ENCODE peak calls at places on chromosomes 4 and X, in nine cellular contexts. One of them, this sample, is unnamed.

GRCh38 chrX:8960809-8961413 is 73.0 kb downstream of the FAM9B start:
- DNase-seq in stimulated activated naive CD8-positive, alpha-beta T cell treated with anti-CD3 and anti-CD28 coated beads, Interleukin-15, Interleukin-2, amounts not matched to agents 100 U/mL and 50 U/mL, for 24 hours: no peak
- DNase-seq in GM23248: peak; percentile 10
- DNase-seq in RPMI7951: peak; percentile 91
- DNase-seq in fibroblast of mammary gland: peak; percentile 23
- DNase-seq in heart right ventricle: no peak
- DNase-seq in transverse colon: no peak
- DNase-seq in activated CD8-positive, alpha-beta memory T cell treated with anti-CD3 and anti-CD28 coated beads, Interleukin-2, amount 10 ng/mL, durations not matched to agents 7 days and 5 days: no peak
- DNase-seq in cardiac muscle cell: no peak
- DNase-seq in this sample: no peak

GRCh38 chr4:173367946-173368345 is 2.8 kb upstream of the SAP30 start:
- DNase-seq in stimulated activated naive CD8-positive, alpha-beta T cell treated with anti-CD3 and anti-CD28 coated beads, Interleukin-15, Interleukin-2, amounts not matched to agents 100 U/mL and 50 U/mL, for 24 hours: no peak
- DNase-seq in GM23248: peak; percentile 55
- DNase-seq in RPMI7951: peak; percentile 62
- DNase-seq in fibroblast of mammary gland: peak; percentile 38
- DNase-seq in heart right ventricle: no peak
- DNase-seq in transverse colon: no peak
- DNase-seq in activated CD8-positive, alpha-beta memory T cell treated with anti-CD3 and anti-CD28 coated beads, Interleukin-2, amount 10 ng/mL, durations not matched to agents 7 days and 5 days: no peak
- DNase-seq in cardiac muscle cell: no peak
- DNase-seq in this sample: peak; percentile 20

GRCh38 chr4:172141025-172141424 is 327.8 kb downstream of the GALNTL6 start:
- DNase-seq in stimulated activated naive CD8-positive, alpha-beta T cell treated with anti-CD3 and anti-CD28 coated beads, Interleukin-15, Interleukin-2, amounts not matched to agents 100 U/mL and 50 U/mL, for 24 hours: no peak
- DNase-seq in GM23248: no peak
- DNase-seq in RPMI7951: no peak
- DNase-seq in fibroblast of mammary gland: no peak
- DNase-seq in heart right ventricle: no peak
- DNase-seq in transverse colon: no peak
- DNase-seq in activated CD8-positive, alpha-beta memory T cell treated with anti-CD3 and anti-CD28 coated beads, Interleukin-2, amount 10 ng/mL, durations not matched to agents 7 days and 5 days: no peak
- DNase-seq in cardiac muscle cell: no peak
- DNase-seq in this sample: no peak

GRCh38 chr4:8393593-8394038 is 46.9 kb downstream of the ACOX3 start:
- DNase-seq in stimulated activated naive CD8-positive, alpha-beta T cell treated with anti-CD3 and anti-CD28 coated beads, Interleukin-15, Interleukin-2, amounts not matched to agents 100 U/mL and 50 U/mL, for 24 hours: no peak
- DNase-seq in GM23248: peak; percentile 98
- DNase-seq in RPMI7951: peak; percentile 97
- DNase-seq in fibroblast of mammary gland: peak; percentile 99
- DNase-seq in heart right ventricle: peak; percentile 74
- DNase-seq in transverse colon: peak; percentile 53
- DNase-seq in activated CD8-positive, alpha-beta memory T cell treated with anti-CD3 and anti-CD28 coated beads, Interleukin-2, amount 10 ng/mL, durations not matched to agents 7 days and 5 days: no peak
- DNase-seq in cardiac muscle cell: no peak
- DNase-seq in this sample: peak; percentile 99

GRCh38 chrX:109902665-109903064 is 100.2 kb upstream of the TMEM164 start:
- DNase-seq in stimulated activated naive CD8-positive, alpha-beta T cell treated with anti-CD3 and anti-CD28 coated beads, Interleukin-15, Interleukin-2, amounts not matched to agents 100 U/mL and 50 U/mL, for 24 hours: no peak
- DNase-seq in GM23248: peak; percentile 56
- DNase-seq in RPMI7951: peak; percentile 19
- DNase-seq in fibroblast of mammary gland: peak; percentile 71
- DNase-seq in heart right ventricle: no peak
- DNase-seq in transverse colon: no peak
- DNase-seq in activated CD8-positive, alpha-beta memory T cell treated with anti-CD3 and anti-CD28 coated beads, Interleukin-2, amount 10 ng/mL, durations not matched to agents 7 days and 5 days: no peak
- DNase-seq in cardiac muscle cell: no peak
- DNase-seq in this sample: peak; percentile 65

GRCh38 chr4:101795704-101796103 is 5.2 kb downstream of the BANK1 start:
- DNase-seq in stimulated activated naive CD8-positive, alpha-beta T cell treated with anti-CD3 and anti-CD28 coated beads, Interleukin-15, Interleukin-2, amounts not matched to agents 100 U/mL and 50 U/mL, for 24 hours: no peak
- DNase-seq in GM23248: no peak
- DNase-seq in RPMI7951: no peak
- DNase-seq in fibroblast of mammary gland: no peak
- DNase-seq in heart right ventricle: no peak
- DNase-seq in transverse colon: no peak
- DNase-seq in activated CD8-positive, alpha-beta memory T cell treated with anti-CD3 and anti-CD28 coated beads, Interleukin-2, amount 10 ng/mL, durations not matched to agents 7 days and 5 days: no peak
- DNase-seq in cardiac muscle cell: no peak
- DNase-seq in this sample: no peak

GRCh38 chrX:65300104-65300809 is 234.3 kb downstream of the LAS1L start:
- DNase-seq in stimulated activated naive CD8-positive, alpha-beta T cell treated with anti-CD3 and anti-CD28 coated beads, Interleukin-15, Interleukin-2, amounts not matched to agents 100 U/mL and 50 U/mL, for 24 hours: no peak
- DNase-seq in GM23248: no peak
- DNase-seq in RPMI7951: no peak
- DNase-seq in fibroblast of mammary gland: no peak
- DNase-seq in heart right ventricle: no peak
- DNase-seq in transverse colon: no peak
- DNase-seq in activated CD8-positive, alpha-beta memory T cell treated with anti-CD3 and anti-CD28 coated beads, Interleukin-2, amount 10 ng/mL, durations not matched to agents 7 days and 5 days: no peak
- DNase-seq in cardiac muscle cell: no peak
- DNase-seq in this sample: no peak

GRCh38 chr4:76690091-76690905 is 207.6 kb downstream of the SOWAHB start:
- DNase-seq in stimulated activated naive CD8-positive, alpha-beta T cell treated with anti-CD3 and anti-CD28 coated beads, Interleukin-15, Interleukin-2, amounts not matched to agents 100 U/mL and 50 U/mL, for 24 hours: no peak
- DNase-seq in GM23248: peak; percentile 62
- DNase-seq in RPMI7951: peak; percentile 53
- DNase-seq in fibroblast of mammary gland: no peak
- DNase-seq in heart right ventricle: no peak
- DNase-seq in transverse colon: peak; percentile 39
- DNase-seq in activated CD8-positive, alpha-beta memory T cell treated with anti-CD3 and anti-CD28 coated beads, Interleukin-2, amount 10 ng/mL, durations not matched to agents 7 days and 5 days: no peak
- DNase-seq in cardiac muscle cell: no peak
- DNase-seq in this sample: no peak

GRCh38 chrX:111743316-111743715 is 62.3 kb downstream of the ALG13 start:
- DNase-seq in stimulated activated naive CD8-positive, alpha-beta T cell treated with anti-CD3 and anti-CD28 coated beads, Interleukin-15, Interleukin-2, amounts not matched to agents 100 U/mL and 50 U/mL, for 24 hours: no peak
- DNase-seq in GM23248: no peak
- DNase-seq in RPMI7951: no peak
- DNase-seq in fibroblast of mammary gland: peak; percentile 1
- DNase-seq in heart right ventricle: no peak
- DNase-seq in transverse colon: no peak
- DNase-seq in activated CD8-positive, alpha-beta memory T cell treated with anti-CD3 and anti-CD28 coated beads, Interleukin-2, amount 10 ng/mL, durations not matched to agents 7 days and 5 days: no peak
- DNase-seq in cardiac muscle cell: no peak
- DNase-seq in this sample: peak; percentile 1

GRCh38 chrX:132612990-132613564 is 124.2 kb upstream of the MBNL3 start:
- DNase-seq in stimulated activated naive CD8-positive, alpha-beta T cell treated with anti-CD3 and anti-CD28 coated beads, Interleukin-15, Interleukin-2, amounts not matched to agents 100 U/mL and 50 U/mL, for 24 hours: peak; percentile 42
- DNase-seq in GM23248: peak; percentile 55
- DNase-seq in RPMI7951: peak; percentile 16
- DNase-seq in fibroblast of mammary gland: peak; percentile 28
- DNase-seq in heart right ventricle: peak; percentile 4
- DNase-seq in transverse colon: peak; percentile 27
- DNase-seq in activated CD8-positive, alpha-beta memory T cell treated with anti-CD3 and anti-CD28 coated beads, Interleukin-2, amount 10 ng/mL, durations not matched to agents 7 days and 5 days: peak; percentile 45
- DNase-seq in cardiac muscle cell: peak; percentile 81
- DNase-seq in this sample: peak; percentile 34

GRCh38 chr4:161403781-161404180 is 760.0 kb downstream of the FSTL5 start:
- DNase-seq in stimulated activated naive CD8-positive, alpha-beta T cell treated with anti-CD3 and anti-CD28 coated beads, Interleukin-15, Interleukin-2, amounts not matched to agents 100 U/mL and 50 U/mL, for 24 hours: no peak
- DNase-seq in GM23248: no peak
- DNase-seq in RPMI7951: peak; percentile 6
- DNase-seq in fibroblast of mammary gland: no peak
- DNase-seq in heart right ventricle: no peak
- DNase-seq in transverse colon: no peak
- DNase-seq in activated CD8-positive, alpha-beta memory T cell treated with anti-CD3 and anti-CD28 coated beads, Interleukin-2, amount 10 ng/mL, durations not matched to agents 7 days and 5 days: no peak
- DNase-seq in cardiac muscle cell: no peak
- DNase-seq in this sample: no peak

GRCh38 chr4:152983774-152984411 is 47.8 kb downstream of the FHDC1 start:
- DNase-seq in stimulated activated naive CD8-positive, alpha-beta T cell treated with anti-CD3 and anti-CD28 coated beads, Interleukin-15, Interleukin-2, amounts not matched to agents 100 U/mL and 50 U/mL, for 24 hours: no peak
- DNase-seq in GM23248: peak; percentile 66
- DNase-seq in RPMI7951: peak; percentile 54
- DNase-seq in fibroblast of mammary gland: peak; percentile 71
- DNase-seq in heart right ventricle: no peak
- DNase-seq in transverse colon: no peak
- DNase-seq in activated CD8-positive, alpha-beta memory T cell treated with anti-CD3 and anti-CD28 coated beads, Interleukin-2, amount 10 ng/mL, durations not matched to agents 7 days and 5 days: no peak
- DNase-seq in cardiac muscle cell: no peak
- DNase-seq in this sample: peak; percentile 68

GRCh38 chr4:1193206-1194027 is 21.0 kb upstream of the SPON2 start:
- DNase-seq in stimulated activated naive CD8-positive, alpha-beta T cell treated with anti-CD3 and anti-CD28 coated beads, Interleukin-15, Interleukin-2, amounts not matched to agents 100 U/mL and 50 U/mL, for 24 hours: peak; percentile 1
- DNase-seq in GM23248: no peak
- DNase-seq in RPMI7951: no peak
- DNase-seq in fibroblast of mammary gland: no peak
- DNase-seq in heart right ventricle: peak; percentile 13
- DNase-seq in transverse colon: no peak
- DNase-seq in activated CD8-positive, alpha-beta memory T cell treated with anti-CD3 and anti-CD28 coated beads, Interleukin-2, amount 10 ng/mL, durations not matched to agents 7 days and 5 days: no peak
- DNase-seq in cardiac muscle cell: no peak
- DNase-seq in this sample: no peak

GRCh38 chr4:166043801-166044200 is 170.8 kb downstream of the TLL1 start:
- DNase-seq in stimulated activated naive CD8-positive, alpha-beta T cell treated with anti-CD3 and anti-CD28 coated beads, Interleukin-15, Interleukin-2, amounts not matched to agents 100 U/mL and 50 U/mL, for 24 hours: no peak
- DNase-seq in GM23248: no peak
- DNase-seq in RPMI7951: no peak
- DNase-seq in fibroblast of mammary gland: no peak
- DNase-seq in heart right ventricle: no peak
- DNase-seq in transverse colon: no peak
- DNase-seq in activated CD8-positive, alpha-beta memory T cell treated with anti-CD3 and anti-CD28 coated beads, Interleukin-2, amount 10 ng/mL, durations not matched to agents 7 days and 5 days: no peak
- DNase-seq in cardiac muscle cell: no peak
- DNase-seq in this sample: no peak

GRCh38 chr4:108742451-108742850 is 20.4 kb downstream of the ETNPPL start:
- DNase-seq in stimulated activated naive CD8-positive, alpha-beta T cell treated with anti-CD3 and anti-CD28 coated beads, Interleukin-15, Interleukin-2, amounts not matched to agents 100 U/mL and 50 U/mL, for 24 hours: no peak
- DNase-seq in GM23248: no peak
- DNase-seq in RPMI7951: no peak
- DNase-seq in fibroblast of mammary gland: no peak
- DNase-seq in heart right ventricle: no peak
- DNase-seq in transverse colon: no peak
- DNase-seq in activated CD8-positive, alpha-beta memory T cell treated with anti-CD3 and anti-CD28 coated beads, Interleukin-2, amount 10 ng/mL, durations not matched to agents 7 days and 5 days: no peak
- DNase-seq in cardiac muscle cell: peak; percentile 6
- DNase-seq in this sample: no peak

GRCh38 chrX:47093248-47093647 is 15.0 kb downstream of the RGN start:
- DNase-seq in stimulated activated naive CD8-positive, alpha-beta T cell treated with anti-CD3 and anti-CD28 coated beads, Interleukin-15, Interleukin-2, amounts not matched to agents 100 U/mL and 50 U/mL, for 24 hours: peak; percentile 4
- DNase-seq in GM23248: peak; percentile 57
- DNase-seq in RPMI7951: peak; percentile 37
- DNase-seq in fibroblast of mammary gland: peak; percentile 45
- DNase-seq in heart right ventricle: no peak
- DNase-seq in transverse colon: no peak
- DNase-seq in activated CD8-positive, alpha-beta memory T cell treated with anti-CD3 and anti-CD28 coated beads, Interleukin-2, amount 10 ng/mL, durations not matched to agents 7 days and 5 days: no peak
- DNase-seq in cardiac muscle cell: peak; percentile 39
- DNase-seq in this sample: peak; percentile 53

GRCh38 chr4:128302775-128303174 is 15.2 kb upstream of the PGRMC2 start:
- DNase-seq in stimulated activated naive CD8-positive, alpha-beta T cell treated with anti-CD3 and anti-CD28 coated beads, Interleukin-15, Interleukin-2, amounts not matched to agents 100 U/mL and 50 U/mL, for 24 hours: no peak
- DNase-seq in GM23248: no peak
- DNase-seq in RPMI7951: no peak
- DNase-seq in fibroblast of mammary gland: peak; percentile 34
- DNase-seq in heart right ventricle: no peak
- DNase-seq in transverse colon: no peak
- DNase-seq in activated CD8-positive, alpha-beta memory T cell treated with anti-CD3 and anti-CD28 coated beads, Interleukin-2, amount 10 ng/mL, durations not matched to agents 7 days and 5 days: no peak
- DNase-seq in cardiac muscle cell: no peak
- DNase-seq in this sample: peak; percentile 60

GRCh38 chrX:2147928-2148327 is 352.8 kb downstream of the DHRSX start:
- DNase-seq in stimulated activated naive CD8-positive, alpha-beta T cell treated with anti-CD3 and anti-CD28 coated beads, Interleukin-15, Interleukin-2, amounts not matched to agents 100 U/mL and 50 U/mL, for 24 hours: no peak
- DNase-seq in GM23248: no peak
- DNase-seq in RPMI7951: peak; percentile 81
- DNase-seq in fibroblast of mammary gland: no peak
- DNase-seq in heart right ventricle: no peak
- DNase-seq in transverse colon: no peak
- DNase-seq in activated CD8-positive, alpha-beta memory T cell treated with anti-CD3 and anti-CD28 coated beads, Interleukin-2, amount 10 ng/mL, durations not matched to agents 7 days and 5 days: no peak
- DNase-seq in cardiac muscle cell: no peak
- DNase-seq in this sample: no peak

GRCh38 chr4:2824329-2825183 is 19.1 kb upstream of the ADD1 start:
- DNase-seq in stimulated activated naive CD8-positive, alpha-beta T cell treated with anti-CD3 and anti-CD28 coated beads, Interleukin-15, Interleukin-2, amounts not matched to agents 100 U/mL and 50 U/mL, for 24 hours: no peak
- DNase-seq in GM23248: no peak
- DNase-seq in RPMI7951: no peak
- DNase-seq in fibroblast of mammary gland: no peak
- DNase-seq in heart right ventricle: no peak
- DNase-seq in transverse colon: no peak
- DNase-seq in activated CD8-positive, alpha-beta memory T cell treated with anti-CD3 and anti-CD28 coated beads, Interleukin-2, amount 10 ng/mL, durations not matched to agents 7 days and 5 days: no peak
- DNase-seq in cardiac muscle cell: no peak
- DNase-seq in this sample: no peak

GRCh38 chrX:35665311-35665710 is 132.8 kb upstream of the MAGEB16 start:
- DNase-seq in stimulated activated naive CD8-positive, alpha-beta T cell treated with anti-CD3 and anti-CD28 coated beads, Interleukin-15, Interleukin-2, amounts not matched to agents 100 U/mL and 50 U/mL, for 24 hours: no peak
- DNase-seq in GM23248: no peak
- DNase-seq in RPMI7951: no peak
- DNase-seq in fibroblast of mammary gland: no peak
- DNase-seq in heart right ventricle: no peak
- DNase-seq in transverse colon: no peak
- DNase-seq in activated CD8-positive, alpha-beta memory T cell treated with anti-CD3 and anti-CD28 coated beads, Interleukin-2, amount 10 ng/mL, durations not matched to agents 7 days and 5 days: no peak
- DNase-seq in cardiac muscle cell: no peak
- DNase-seq in this sample: no peak

GRCh38 chrX:143429021-143429570 is 88.2 kb downstream of the SPANXN3 start:
- DNase-seq in stimulated activated naive CD8-positive, alpha-beta T cell treated with anti-CD3 and anti-CD28 coated beads, Interleukin-15, Interleukin-2, amounts not matched to agents 100 U/mL and 50 U/mL, for 24 hours: no peak
- DNase-seq in GM23248: no peak
- DNase-seq in RPMI7951: no peak
- DNase-seq in fibroblast of mammary gland: peak; percentile 16
- DNase-seq in heart right ventricle: no peak
- DNase-seq in transverse colon: no peak
- DNase-seq in activated CD8-positive, alpha-beta memory T cell treated with anti-CD3 and anti-CD28 coated beads, Interleukin-2, amount 10 ng/mL, durations not matched to agents 7 days and 5 days: no peak
- DNase-seq in cardiac muscle cell: no peak
- DNase-seq in this sample: peak; percentile 5

GRCh38 chrX:152637649-152638442 is at the start of gene GABRQ:
- DNase-seq in stimulated activated naive CD8-positive, alpha-beta T cell treated with anti-CD3 and anti-CD28 coated beads, Interleukin-15, Interleukin-2, amounts not matched to agents 100 U/mL and 50 U/mL, for 24 hours: peak; percentile 8
- DNase-seq in GM23248: peak; percentile 51
- DNase-seq in RPMI7951: peak; percentile 74
- DNase-seq in fibroblast of mammary gland: peak; percentile 8
- DNase-seq in heart right ventricle: no peak
- DNase-seq in transverse colon: peak; percentile 12
- DNase-seq in activated CD8-positive, alpha-beta memory T cell treated with anti-CD3 and anti-CD28 coated beads, Interleukin-2, amount 10 ng/mL, durations not matched to agents 7 days and 5 days: no peak
- DNase-seq in cardiac muscle cell: peak; percentile 72
- DNase-seq in this sample: peak; percentile 39

GRCh38 chr4:56656346-56656643 is 24.8 kb downstream of the HOPX start:
- DNase-seq in stimulated activated naive CD8-positive, alpha-beta T cell treated with anti-CD3 and anti-CD28 coated beads, Interleukin-15, Interleukin-2, amounts not matched to agents 100 U/mL and 50 U/mL, for 24 hours: peak; percentile 73
- DNase-seq in GM23248: no peak
- DNase-seq in RPMI7951: no peak
- DNase-seq in fibroblast of mammary gland: no peak
- DNase-seq in heart right ventricle: peak; percentile 8
- DNase-seq in transverse colon: peak; percentile 49
- DNase-seq in activated CD8-positive, alpha-beta memory T cell treated with anti-CD3 and anti-CD28 coated beads, Interleukin-2, amount 10 ng/mL, durations not matched to agents 7 days and 5 days: peak; percentile 85
- DNase-seq in cardiac muscle cell: no peak
- DNase-seq in this sample: no peak

GRCh38 chrX:8879750-8880149 is 78.6 kb upstream of the FAM9A start:
- DNase-seq in stimulated activated naive CD8-positive, alpha-beta T cell treated with anti-CD3 and anti-CD28 coated beads, Interleukin-15, Interleukin-2, amounts not matched to agents 100 U/mL and 50 U/mL, for 24 hours: peak; percentile 16
- DNase-seq in GM23248: peak; percentile 25
- DNase-seq in RPMI7951: peak; percentile 37
- DNase-seq in fibroblast of mammary gland: peak; percentile 26
- DNase-seq in heart right ventricle: no peak
- DNase-seq in transverse colon: peak; percentile 11
- DNase-seq in activated CD8-positive, alpha-beta memory T cell treated with anti-CD3 and anti-CD28 coated beads, Interleukin-2, amount 10 ng/mL, durations not matched to agents 7 days and 5 days: peak; percentile 42
- DNase-seq in cardiac muscle cell: no peak
- DNase-seq in this sample: peak; percentile 12

GRCh38 chr4:100569196-100569595 is 51.4 kb upstream of the EMCN start:
- DNase-seq in stimulated activated naive CD8-positive, alpha-beta T cell treated with anti-CD3 and anti-CD28 coated beads, Interleukin-15, Interleukin-2, amounts not matched to agents 100 U/mL and 50 U/mL, for 24 hours: no peak
- DNase-seq in GM23248: no peak
- DNase-seq in RPMI7951: no peak
- DNase-seq in fibroblast of mammary gland: no peak
- DNase-seq in heart right ventricle: no peak
- DNase-seq in transverse colon: no peak
- DNase-seq in activated CD8-positive, alpha-beta memory T cell treated with anti-CD3 and anti-CD28 coated beads, Interleukin-2, amount 10 ng/mL, durations not matched to agents 7 days and 5 days: no peak
- DNase-seq in cardiac muscle cell: no peak
- DNase-seq in this sample: no peak

GRCh38 chr4:74638001-74638400 is 156.3 kb downstream of the BTC start:
- DNase-seq in stimulated activated naive CD8-positive, alpha-beta T cell treated with anti-CD3 and anti-CD28 coated beads, Interleukin-15, Interleukin-2, amounts not matched to agents 100 U/mL and 50 U/mL, for 24 hours: no peak
- DNase-seq in GM23248: no peak
- DNase-seq in RPMI7951: no peak
- DNase-seq in fibroblast of mammary gland: peak; percentile 93
- DNase-seq in heart right ventricle: no peak
- DNase-seq in transverse colon: no peak
- DNase-seq in activated CD8-positive, alpha-beta memory T cell treated with anti-CD3 and anti-CD28 coated beads, Interleukin-2, amount 10 ng/mL, durations not matched to agents 7 days and 5 days: no peak
- DNase-seq in cardiac muscle cell: no peak
- DNase-seq in this sample: peak; percentile 28